ENCODE peak calls at places on chromosomes 6 and 20, in four cellular contexts. X is WERI-Rb-1, Z is A549, Y is K562. C is an unnamed sample.

GRCh38 chr20:40323411-40323810 is 365.6 kb downstream of the MAFB start:
- DNase-seq in X (no peak), Z (no peak), Y (no peak), C (no peak)

GRCh38 chr6:130018830-130019795 is 732 bp downstream of the L3MBTL3 start:
- DNase-seq in X (peak), Z (peak), Y (peak), C (peak)

GRCh38 chr6:152508477-152508876 is 128.7 kb downstream of the SYNE1 start:
- DNase-seq in X (no peak), Z (no peak), Y (no peak), C (no peak)

GRCh38 chr6:28408076-28408802 is 8.7 kb upstream of the ZSCAN12 start:
- DNase-seq in X (no peak), Z (no peak), Y (no peak), C (no peak)

GRCh38 chr20:33721391-33722140 is 1.5 kb upstream of the PXMP4 start:
- DNase-seq in X (no peak), Z (no peak), Y (no peak), C (no peak)

GRCh38 chr20:62824476-62825287 is 7.8 kb downstream of the COL9A3 start:
- DNase-seq in X (peak), Z (no peak), Y (peak), C (peak)

GRCh38 chr6:129108337-129108736 is 225.4 kb downstream of the LAMA2 start:
- DNase-seq in X (no peak), Z (no peak), Y (no peak), C (no peak)

GRCh38 chr6:110053395-110054240 is 75.5 kb downstream of the GPR6 start:
- DNase-seq in X (peak), Z (peak), Y (peak), C (no peak)

GRCh38 chr20:57582432-57583288 is 21.8 kb downstream of the PCK1 start:
- DNase-seq in X (peak), Z (no peak), Y (peak), C (no peak)

GRCh38 chr6:81761197-81761596 is 8.7 kb upstream of the TENT5A start:
- DNase-seq in X (no peak), Z (no peak), Y (no peak), C (no peak)

GRCh38 chr6:170005680-170006470 is 254.5 kb downstream of the ERMARD start:
- DNase-seq in X (no peak), Z (no peak), Y (no peak), C (no peak)

GRCh38 chr6:53725791-53726575 is 60.4 kb upstream of the KLHL31 start:
- DNase-seq in X (peak), Z (peak), Y (peak), C (peak)

GRCh38 chr6:106134906-106135634 is 48.9 kb downstream of the PRDM1 start:
- DNase-seq in X (no peak), Z (peak), Y (peak), C (no peak)

GRCh38 chr6:89353118-89353556 is 615 bp upstream of the UBE2J1 start:
- DNase-seq in X (no peak), Z (peak), Y (no peak), C (no peak)

GRCh38 chr6:52611833-52612232 is 35.0 kb upstream of the TRAM2 start:
- DNase-seq in X (no peak), Z (no peak), Y (peak), C (no peak)

GRCh38 chr6:125203395-125203794 is 49.8 kb downstream of the TPD52L1 start:
- DNase-seq in X (no peak), Z (no peak), Y (no peak), C (no peak)

GRCh38 chr6:132122871-132123270 is 171.7 kb upstream of the CCN2 start:
- DNase-seq in X (no peak), Z (no peak), Y (no peak), C (no peak)

GRCh38 chr6:49582529-49582928 is 32.1 kb downstream of the C6orf141 start:
- DNase-seq in X (no peak), Z (no peak), Y (no peak), C (no peak)

GRCh38 chr6:16286151-16286522 is 47.8 kb downstream of the GMPR start:
- DNase-seq in X (peak), Z (peak), Y (peak), C (peak)
- H3K4me3 ChIP-seq in X (no peak), Z (no peak), Y (no peak), C (no peak)

GRCh38 chr6:21071783-21072468 is 521.6 kb upstream of the SOX4 start:
- DNase-seq in X (no peak), Z (no peak), Y (no peak), C (no peak)
- H3K27ac ChIP-seq in X (no peak), Z (no peak), Y (no peak), C (no peak)

GRCh38 chr20:8148501-8148900 is 16.4 kb downstream of the PLCB1 start:
- DNase-seq in X (no peak), Z (no peak), Y (no peak), C (no peak)

GRCh38 chr20:8143474-8143873 is 11.4 kb downstream of the PLCB1 start:
- DNase-seq in X (no peak), Z (no peak), Y (no peak), C (no peak)

GRCh38 chr20:8147476-8147875 is 15.4 kb downstream of the PLCB1 start:
- DNase-seq in X (no peak), Z (no peak), Y (no peak), C (no peak)

GRCh38 chr20:8145246-8145639 is 13.2 kb downstream of the PLCB1 start:
- DNase-seq in X (no peak), Z (no peak), Y (no peak), C (no peak)

DNA sequence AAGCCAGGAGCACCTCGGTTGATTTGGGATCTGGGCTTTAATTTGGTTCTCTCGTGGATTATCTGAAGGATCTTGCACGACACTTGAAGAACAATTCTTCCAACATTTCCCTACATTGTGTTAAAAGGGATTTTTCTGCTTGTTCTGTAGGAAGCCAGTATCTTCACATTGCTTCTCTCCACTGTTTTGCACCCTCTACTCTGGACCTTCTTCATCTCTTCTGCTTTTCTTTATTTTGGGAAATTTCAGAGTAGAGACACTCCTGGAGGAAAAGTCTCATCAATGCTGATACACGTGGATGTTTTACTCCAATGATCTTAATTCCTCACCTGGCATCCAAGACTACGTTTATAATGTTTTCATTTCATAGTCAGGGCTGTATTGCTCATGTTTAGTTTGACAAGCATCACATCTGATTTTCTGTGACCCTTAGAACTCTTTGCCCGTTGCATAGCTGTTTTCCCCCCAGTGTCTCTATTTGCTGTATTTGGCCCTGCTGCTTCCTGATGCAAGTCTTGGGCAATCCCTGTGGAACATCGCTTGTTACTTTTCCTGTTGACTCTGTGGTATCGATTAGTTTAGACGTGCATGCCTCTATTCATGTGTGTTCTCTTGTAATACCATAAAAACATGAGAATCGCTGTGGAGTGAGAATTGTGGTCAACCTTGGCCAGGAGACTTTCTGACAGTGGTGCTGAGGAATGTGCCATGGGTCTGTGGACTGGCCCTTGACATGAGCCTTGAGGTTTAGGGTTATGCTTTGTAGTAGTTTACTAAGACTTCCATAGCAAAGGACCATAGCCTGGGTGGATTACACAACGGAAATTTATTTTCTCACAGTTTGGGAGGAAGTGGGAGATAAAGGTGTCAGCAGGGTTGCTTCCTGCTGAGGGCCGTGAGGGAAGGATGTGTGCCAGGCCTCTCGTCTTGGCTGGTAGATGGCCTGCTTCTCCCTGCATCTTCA is 12.5 kb downstream of the PLCB1 start:
- DNase-seq in X (no peak), Z (no peak), Y (no peak), C (no peak)
- H3K4me3 ChIP-seq in X (no peak), Z (no peak), Y (no peak), C (no peak)

GRCh38 chr6:6331393-6331792 is 10.9 kb upstream of the F13A1 start:
- DNase-seq in X (no peak), Z (no peak), Y (no peak), C (no peak)
- H3K27ac ChIP-seq in X (no peak), Z (no peak), Y (no peak), C (no peak)

GRCh38 chr6:142030115-142030619 is 102.6 kb upstream of the GJE1 start:
- DNase-seq in X (no peak), Z (no peak), Y (peak), C (no peak)
- H3K4me3 ChIP-seq in X (no peak), Z (no peak), Y (peak), C (no peak)

DNA sequence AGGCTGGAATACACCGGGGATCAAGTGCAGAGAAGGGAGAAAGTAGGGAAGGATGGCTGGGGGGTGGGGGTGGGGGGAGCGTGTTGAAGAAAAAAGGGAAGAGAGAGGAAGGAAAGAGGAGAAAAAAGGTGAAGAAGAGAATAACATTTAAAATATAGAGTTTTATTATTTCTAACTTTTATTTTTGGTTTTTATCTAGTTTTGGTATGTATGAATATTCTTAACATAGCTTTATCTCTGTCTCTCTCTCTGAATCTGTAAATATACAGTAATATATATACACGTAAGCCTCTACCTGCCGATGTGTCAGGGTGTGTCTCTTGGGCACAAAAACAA is 30.0 kb downstream of the HLA-F start:
- DNase-seq in X (no peak), Z (no peak), Y (no peak), C (no peak)
- H3K27ac ChIP-seq in X (no peak), Z (no peak), Y (no peak), C (no peak)

GRCh38 chr20:47354710-47355488 is 1.6 kb downstream of the ZMYND8 start:
- DNase-seq in X (no peak), Z (no peak), Y (no peak), C (no peak)
- H3K4me3 ChIP-seq in X (peak), Z (peak), Y (peak), C (peak)

DNA sequence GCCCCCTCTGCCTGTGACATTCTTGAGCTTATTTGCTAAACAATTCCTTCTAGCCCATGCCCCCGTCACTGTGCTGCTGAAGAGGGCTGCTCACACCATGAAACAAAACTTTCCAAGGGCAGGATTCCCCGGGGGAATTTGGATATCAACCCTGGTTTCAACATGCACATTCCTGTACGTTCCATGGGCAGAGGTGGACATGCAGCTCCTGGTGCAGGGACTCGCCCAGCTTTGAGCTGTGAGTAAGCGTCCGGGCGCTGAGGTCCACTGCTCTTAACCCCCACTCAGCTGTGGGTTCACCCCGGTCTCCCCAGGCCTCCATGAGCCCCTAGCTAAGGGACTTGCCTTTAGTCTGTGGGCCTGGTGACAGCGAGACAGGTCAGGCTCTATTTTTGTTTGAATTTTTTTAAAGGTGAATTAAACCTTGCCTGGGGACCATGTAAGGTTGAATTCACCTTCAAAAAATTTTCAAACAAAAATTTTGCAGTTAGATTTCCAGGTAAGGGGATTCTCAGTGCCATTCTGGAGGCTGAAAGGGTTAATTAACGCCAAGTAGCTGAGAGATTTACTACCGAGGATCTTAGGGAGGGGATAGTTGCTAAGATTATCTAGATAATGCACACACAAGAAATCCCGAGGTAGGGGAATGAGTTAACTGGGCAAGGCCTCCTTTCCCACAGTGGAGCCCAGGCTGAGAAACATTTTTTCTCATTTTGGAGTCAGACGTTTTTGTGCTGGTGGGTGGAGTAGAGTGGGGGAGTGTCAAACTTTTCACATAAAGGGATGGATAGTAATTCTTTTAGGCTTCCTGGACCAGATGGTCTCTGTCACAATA is 70.3 kb upstream of the SLC22A23 start:
- DNase-seq in X (no peak), Z (no peak), Y (no peak), C (no peak)
- H3K27ac ChIP-seq in X (no peak), Z (peak), Y (no peak), C (no peak)

C was measured in CD8-positive, alpha-beta T cell.